ENCODE peak calls at places on chromosomes 2 and 18, in nine cellular contexts. T is frontal cortex; N is nephron progenitor cell; P is Right ventricle myocardium superior; U is pancreas; A is NCI-H748 treated with DMSO at 0.1 percent for 48 hours; F is DMS 273 treated with DMSO at 0.1 percent for 48 hours; X is ELR; D is activated CD4-positive, alpha-beta T cell treated with anti-CD3 and anti-CD28 coated beads for 36 hours. E is an unnamed sample.

GRCh38 chr2:234913208-234913626 is 38.6 kb upstream of the SH3BP4 start:
- DNase-seq in F (no peak), P (no peak), X (no peak), T (no peak), D (no peak), N (no peak), U (no peak), A (no peak), E (no peak)

GRCh38 chr2:217047209-217047998 is 187.5 kb upstream of the TNP1 start:
- DNase-seq in T (no peak), F (no peak), A (no peak), X (peak; percentile 50), P (no peak), D (no peak), N (no peak), U (no peak), E (no peak)

GRCh38 chr18:2316686-2317308 is 254.5 kb downstream of the METTL4 start:
- DNase-seq in D (no peak), T (no peak), P (no peak), X (no peak), F (no peak), A (no peak), N (no peak), U (peak; percentile 57), E (no peak)

GRCh38 chr2:141380625-141381012 is 750.2 kb downstream of the LRP1B start:
- DNase-seq in U (no peak), N (no peak), P (no peak), D (no peak), F (no peak), A (no peak), X (no peak), T (no peak), E (no peak)

GRCh38 chr2:144683063-144683740 is 163.3 kb upstream of the ZEB2 start:
- DNase-seq in T (no peak), F (no peak), P (no peak), A (no peak), X (no peak), N (no peak), D (no peak), U (no peak), E (no peak)

GRCh38 chr2:168060956-168061750 is 186.2 kb downstream of the STK39 start:
- DNase-seq in D (no peak), P (no peak), A (no peak), T (no peak), X (peak; percentile 28), U (no peak), F (no peak), N (no peak), E (no peak)

GRCh38 chr2:165462433-165462832 is 7.1 kb upstream of the CSRNP3 start:
- DNase-seq in X (no peak), D (no peak), T (no peak), A (peak; percentile 86), P (no peak), F (peak; percentile 99), N (no peak), U (no peak), E (no peak)

GRCh38 chr2:157302492-157303099 is 23.0 kb downstream of the ERMN start:
- DNase-seq in D (peak; percentile 50), X (peak; percentile 75), P (no peak), U (no peak), N (peak; percentile 31), A (peak; percentile 42), F (no peak), T (peak; percentile 30), E (peak; percentile 17)

GRCh38 chr2:240611601-240612210 is 13.6 kb upstream of the GPR35 start:
- DNase-seq in U (no peak), X (no peak), N (no peak), P (peak; percentile 31), A (no peak), D (peak; percentile 4), F (no peak), T (no peak), E (no peak)

GRCh38 chr2:45510701-45511420 is 100.2 kb downstream of the SRBD1 start:
- DNase-seq in T (no peak), F (no peak), N (no peak), U (no peak), X (no peak), P (no peak), A (no peak), D (no peak), E (no peak)

GRCh38 chr2:176856645-176857044 is 355.9 kb upstream of the HNRNPA3 start:
- DNase-seq in D (no peak), P (no peak), N (no peak), U (no peak), A (no peak), X (no peak), F (no peak), T (no peak), E (no peak)

GRCh38 chr2:175837046-175837445 is 165.0 kb downstream of the LNPK start:
- DNase-seq in D (no peak), F (no peak), N (no peak), T (no peak), A (no peak), U (no peak), P (no peak), X (peak; percentile 92), E (no peak)

GRCh38 chr2:181070119-181070833 is 89.9 kb downstream of the UBE2E3 start:
- DNase-seq in F (no peak), X (peak; percentile 77), A (no peak), N (no peak), T (no peak), P (no peak), D (no peak), U (no peak), E (no peak)

E was measured in effector memory CD8-positive, alpha-beta T cell.